ENCODE peak calls at places on chromosomes 11 and 22, in four cellular contexts. Z is keratinocyte; M is A549; B is CD4-positive, alpha-beta memory T cell. F is an unnamed sample. For H3K4me1 and H3K9me3, the result is how much of the 10 kb centered on the place peaks cover.

GRCh38 chr22:24190159-24190540 is 8.9 kb downstream of the SUSD2 start:
- DNase-seq in B (no peak), Z (no peak), M (no peak), F (no peak)

GRCh38 chr22:17269224-17269606 is 50.0 kb upstream of the ADA2 start:
- DNase-seq in Z (no peak), B (no peak), M (no peak), F (no peak)

GRCh38 chr11:76769645-76770586 is 13.2 kb upstream of the TSKU start:
- DNase-seq in M (peak), Z (no peak), B (no peak), F (no peak)

GRCh38 chr22:23591203-23591791 is 11.2 kb upstream of the IGLL1 start:
- DNase-seq in Z (peak), B (peak), M (peak), F (peak)

GRCh38 chr11:34065505-34066203 is 14.1 kb downstream of the CAPRIN1 start:
- DNase-seq in B (no peak), Z (no peak), M (no peak), F (no peak)

GRCh38 chr11:8297781-8298440 is 34.2 kb upstream of the LMO1 start:
- DNase-seq in Z (no peak), M (no peak), B (no peak), F (no peak)

GRCh38 chr11:80595011-80595410 is 1154.2 kb upstream of the TENM4 start:
- DNase-seq in B (no peak), M (no peak), Z (peak), F (no peak)

GRCh38 chr11:44928807-44929206 is 21.9 kb downstream of the TP53I11 start:
- DNase-seq in Z (no peak), B (no peak), M (no peak), F (no peak)

GRCh38 chr11:2719831-2720603 is 20.2 kb upstream of the KCNQ1OT1 start:
- DNase-seq in M (no peak), Z (no peak), B (no peak), F (no peak)

GRCh38 chr11:12554122-12554521 is 120.1 kb upstream of the TEAD1 start:
- DNase-seq in B (no peak), M (no peak), Z (no peak), F (no peak)

GRCh38 chr22:29309332-29310064 is 3.0 kb downstream of the GAS2L1 start:
- DNase-seq in B (no peak), Z (no peak), M (no peak), F (no peak)

GRCh38 chr11:74169736-74170458 is 905 bp downstream of the C2CD3 start:
- DNase-seq in M (no peak), B (no peak), Z (no peak), F (no peak)

GRCh38 chr11:3135491-3136440 is 29.3 kb downstream of the OSBPL5 start:
- DNase-seq in B (no peak), Z (no peak), M (no peak), F (no peak)

GRCh38 chr22:44576311-44577260 is 78.6 kb upstream of the RTL6 start:
- DNase-seq in B (no peak), M (no peak), Z (no peak), F (no peak)

GRCh38 chr11:69048718-69049489 is at the start of gene TPCN2:
- DNase-seq in Z (peak), B (peak), M (peak), F (peak)

GRCh38 chr11:66271816-66272215 is 3.4 kb downstream of the RAB1B start:
- DNase-seq in M (no peak), Z (no peak), B (no peak), F (no peak)

GRCh38 chr22:24133187-24133965 is 47.9 kb upstream of the SUSD2 start:
- DNase-seq in B (peak), Z (no peak), M (no peak), F (no peak)

GRCh38 chr11:105923814-105924213 is 98.2 kb downstream of the MSANTD4 start:
- DNase-seq in Z (no peak), M (no peak), B (no peak), F (no peak)

GRCh38 chr22:44182591-44183588 is 2.2 kb downstream of the PARVG start:
- DNase-seq in B (peak), Z (no peak), M (no peak), F (no peak)

GRCh38 chr22:41775976-41776375 is 24.5 kb upstream of the CCDC134 start:
- DNase-seq in Z (no peak), B (no peak), M (no peak), F (no peak)

GRCh38 chr11:131943296-131943695 is 572.9 kb downstream of the NTM start:
- DNase-seq in Z (no peak), B (no peak), M (no peak), F (no peak)

GRCh38 chr11:3947084-3947483 is 91.6 kb downstream of the STIM1 start:
- DNase-seq in Z (no peak), B (peak), M (no peak), F (peak)

GRCh38 chr22:36136988-36137387 is 23.6 kb downstream of the APOL3 start:
- DNase-seq in B (no peak), Z (no peak), M (no peak), F (no peak)

GRCh38 chr11:57901756-57902155 is 121.9 kb upstream of the OR9Q1 start:
- DNase-seq in B (no peak), Z (peak), M (no peak), F (no peak)

GRCh38 chr22:41968601-41969000 is 642 bp upstream of the SEPTIN3 start:
- DNase-seq in Z (no peak), M (no peak), B (no peak), F (no peak)

GRCh38 chr11:44994753-44995152 is 44.1 kb upstream of the TP53I11 start:
- DNase-seq in Z (no peak), B (no peak), M (no peak), F (no peak)

GRCh38 chr22:38031491-38031890 is 25.7 kb upstream of the PICK1 start:
- DNase-seq in M (no peak), B (no peak), Z (no peak), F (no peak)

GRCh38 chr11:117037279-117037951 is 60.8 kb downstream of the SIK3 start:
- DNase-seq in Z (no peak), M (no peak), B (peak), F (no peak)

GRCh38 chr11:113090716-113091577 is 129.7 kb downstream of the NCAM1 start:
- DNase-seq in M (no peak), Z (no peak), B (no peak), F (no peak)

GRCh38 chr11:11580831-11581492 is 40.8 kb downstream of the GALNT18 start:
- DNase-seq in Z (no peak), M (no peak), B (no peak), F (no peak)

GRCh38 chr11:64777449-64778222 is 706 bp downstream of the SF1 start:
- DNase-seq in Z (no peak), B (peak), M (peak), F (peak)
- H3K4me1 ChIP-seq in Z (under half), B (half or more), M (under half), F (half or more)

DNA sequence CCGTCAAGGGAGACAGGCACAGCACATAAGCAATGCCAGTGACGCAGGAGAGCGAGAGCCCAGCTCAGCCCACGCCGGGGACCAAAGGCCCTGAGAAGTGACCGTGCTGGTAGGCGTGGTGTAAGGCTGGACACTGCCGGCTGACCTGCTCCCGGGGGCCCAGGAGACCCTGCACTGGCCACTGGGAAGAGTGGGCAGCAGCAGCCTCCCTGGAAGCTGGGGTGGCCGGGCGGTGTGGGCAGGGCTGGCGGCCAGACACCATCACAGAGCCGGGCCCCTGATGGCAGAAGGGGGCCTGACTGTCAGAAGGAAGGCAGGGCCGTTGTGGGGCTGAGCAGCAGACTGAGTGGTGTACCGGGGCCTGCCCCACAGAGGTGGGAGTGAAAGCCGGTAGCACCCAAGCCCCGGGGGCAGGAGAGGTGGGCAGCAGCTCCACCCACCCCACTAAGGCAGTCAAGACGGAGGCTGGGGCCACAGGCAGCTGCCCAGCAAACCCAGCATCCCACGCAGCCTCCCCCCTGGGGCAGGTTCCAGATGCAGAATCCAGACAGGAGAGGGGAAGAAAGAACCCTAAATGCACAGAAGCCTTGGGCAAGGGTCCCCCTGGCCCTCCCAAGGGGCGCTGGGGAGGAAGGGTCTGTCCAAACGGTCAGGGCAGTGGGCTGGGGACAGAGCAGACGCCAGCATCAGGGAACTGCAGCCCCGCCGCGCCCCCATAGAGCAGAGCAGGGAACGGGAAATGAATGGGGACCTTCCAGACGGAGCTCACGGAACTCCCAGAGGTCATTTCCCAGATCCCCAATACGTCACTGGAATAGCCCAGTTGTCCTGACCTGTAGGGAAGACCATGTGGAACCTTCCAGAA is 205.2 kb downstream of the BRD1 start:
- DNase-seq in B (no peak), Z (no peak), M (no peak), F (no peak)
- H3K9me3 ChIP-seq in B (under half), Z (under half), M (under half), F (under half)

DNA sequence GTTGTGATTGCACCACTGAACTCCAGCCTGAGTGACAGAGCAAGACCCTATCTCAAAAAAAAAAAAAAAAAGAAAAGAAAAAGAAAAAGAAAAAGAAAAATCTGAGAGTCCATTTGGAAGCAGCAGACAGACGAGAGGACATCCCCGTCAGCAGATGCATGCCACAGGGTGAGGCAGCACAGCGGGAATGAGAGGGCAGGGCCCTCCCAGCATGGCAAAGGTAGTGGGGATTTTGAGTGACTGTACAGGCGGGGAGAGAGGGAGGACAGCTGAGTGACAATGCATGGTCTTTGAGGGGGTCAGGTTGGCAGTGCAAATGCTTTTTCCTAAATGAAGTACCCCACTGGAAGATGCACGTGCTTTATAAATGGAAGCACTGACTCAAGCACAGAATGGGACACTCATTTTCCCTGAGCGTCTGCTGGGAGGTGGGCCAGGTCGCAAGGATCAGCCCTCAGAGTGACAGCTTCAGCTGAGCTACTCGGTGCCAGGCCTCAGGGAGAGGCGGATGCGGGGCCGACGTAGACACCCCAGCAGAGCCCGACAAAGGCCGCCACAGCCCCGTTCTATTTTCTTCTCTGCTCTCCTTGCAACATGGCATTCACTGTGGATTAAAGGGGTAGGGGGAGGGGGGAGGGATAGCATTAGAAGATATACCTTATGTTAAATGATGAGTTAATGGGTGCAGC is 113.5 kb downstream of the SHANK2 start:
- DNase-seq in B (no peak), Z (no peak), M (no peak), F (no peak)
- H3K4me1 ChIP-seq in B (under half), Z (under half), M (under half), F (under half)

DNA sequence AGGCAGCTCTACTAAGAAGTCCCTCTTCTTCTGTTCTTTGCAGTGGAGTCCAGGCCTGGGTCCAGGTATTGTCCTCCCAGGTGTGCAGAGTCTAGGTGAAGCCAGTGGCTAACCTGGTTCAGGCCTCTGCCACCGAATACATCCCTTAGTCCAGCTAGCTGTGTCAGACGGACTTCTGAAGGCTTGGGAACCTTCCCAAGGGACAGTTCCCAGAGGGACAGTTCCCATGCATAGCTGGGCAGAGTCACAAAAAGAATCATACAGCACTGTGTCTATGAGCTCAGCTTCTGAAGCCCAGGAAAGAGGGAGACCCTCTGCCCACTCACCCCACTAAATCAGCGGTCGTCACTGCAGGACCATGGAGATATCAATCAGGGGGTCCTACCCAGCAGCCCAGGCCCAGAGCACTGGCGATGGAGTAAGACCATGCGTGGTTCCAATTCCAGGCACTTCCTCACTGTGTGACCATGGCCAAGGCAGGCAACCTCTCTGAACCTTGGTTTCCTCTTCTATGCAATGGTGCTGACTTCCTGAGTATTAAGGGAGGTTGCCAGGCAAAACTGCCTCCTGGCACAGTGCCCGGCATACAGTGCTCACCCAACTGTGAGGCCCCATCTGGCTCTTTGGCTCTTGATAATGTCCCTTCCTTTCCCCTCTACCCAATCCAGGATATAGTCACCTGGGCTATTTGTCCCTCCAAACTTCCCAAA is 3.4 kb downstream of the MS4A10 start:
- DNase-seq in Z (no peak), M (no peak), B (no peak), F (no peak)
- H3K9me3 ChIP-seq in Z (under half), M (under half), B (under half), F (under half)

GRCh38 chr22:42992886-42993479 is 22.0 kb downstream of the PACSIN2 start:
- DNase-seq in Z (no peak), B (no peak), M (no peak), F (no peak)
- H3K4me1 ChIP-seq in Z (half or more), B (under half), M (half or more), F (under half)

GRCh38 chr22:47919893-47920292 is 1157.4 kb downstream of the TBC1D22A start:
- DNase-seq in B (no peak), M (no peak), Z (no peak), F (no peak)

GRCh38 chr22:47923011-47923427 is 1160.6 kb downstream of the TBC1D22A start:
- DNase-seq in M (no peak), Z (no peak), B (no peak), F (no peak)

GRCh38 chr22:47918936-47919505 is 1156.6 kb downstream of the TBC1D22A start:
- DNase-seq in B (no peak), Z (no peak), M (no peak), F (no peak)

GRCh38 chr22:47920380-47920959 is 1158.0 kb downstream of the TBC1D22A start:
- DNase-seq in M (no peak), Z (no peak), B (no peak), F (no peak)

GRCh38 chr22:47921906-47922305 is 1159.5 kb downstream of the TBC1D22A start:
- DNase-seq in M (no peak), B (no peak), Z (no peak), F (no peak)
- H3K9me3 ChIP-seq in M (under half), B (under half), Z (under half), F (under half)

GRCh38 chr11:67372993-67373915 is at the start of gene CLCF1:
- DNase-seq in M (peak), B (peak), Z (no peak), F (peak)
- H3K4me1 ChIP-seq in M (half or more), B (half or more), Z (under half), F (half or more)